ENCODE peak calls at places on chromosomes 12 and 14, in eight cellular contexts. One of them, this sample, is unnamed.

GRCh38 chr14:88488081-88488480 is 66.7 kb downstream of the PTPN21 start:
- DNase-seq in Peyer's patch: no peak
- DNase-seq in WTC11: no peak
- DNase-seq in ovary: no peak
- DNase-seq in cardiac fibroblast: no peak
- DNase-seq in heart right ventricle: no peak
- DNase-seq in AG09309: no peak
- DNase-seq in WERI-Rb-1: no peak
- DNase-seq in this sample: no peak

GRCh38 chr14:70018246-70018645 is 139.0 kb downstream of the SMOC1 start:
- DNase-seq in Peyer's patch: no peak
- DNase-seq in WTC11: no peak
- DNase-seq in ovary: no peak
- DNase-seq in cardiac fibroblast: no peak
- DNase-seq in heart right ventricle: no peak
- DNase-seq in AG09309: no peak
- DNase-seq in WERI-Rb-1: no peak
- DNase-seq in this sample: no peak

GRCh38 chr12:88298761-88299242 is 156.7 kb downstream of the TMTC3 start:
- DNase-seq in Peyer's patch: no peak
- DNase-seq in WTC11: no peak
- DNase-seq in ovary: no peak
- DNase-seq in cardiac fibroblast: peak
- DNase-seq in heart right ventricle: no peak
- DNase-seq in AG09309: peak
- DNase-seq in WERI-Rb-1: no peak
- DNase-seq in this sample: peak

GRCh38 chr14:63777024-63777423 is 49.2 kb upstream of the SGPP1 start:
- DNase-seq in Peyer's patch: no peak
- DNase-seq in WTC11: no peak
- DNase-seq in ovary: no peak
- DNase-seq in cardiac fibroblast: peak
- DNase-seq in heart right ventricle: no peak
- DNase-seq in AG09309: peak
- DNase-seq in WERI-Rb-1: no peak
- DNase-seq in this sample: no peak

GRCh38 chr12:84842406-84843013 is 70.1 kb downstream of the SLC6A15 start:
- DNase-seq in Peyer's patch: no peak
- DNase-seq in WTC11: no peak
- DNase-seq in ovary: no peak
- DNase-seq in cardiac fibroblast: peak
- DNase-seq in heart right ventricle: no peak
- DNase-seq in AG09309: peak
- DNase-seq in WERI-Rb-1: peak
- DNase-seq in this sample: peak

GRCh38 chr14:70536830-70537229 is 2.0 kb upstream of the ADAM20 start:
- DNase-seq in Peyer's patch: no peak
- DNase-seq in WTC11: no peak
- DNase-seq in ovary: no peak
- DNase-seq in cardiac fibroblast: no peak
- DNase-seq in heart right ventricle: no peak
- DNase-seq in AG09309: no peak
- DNase-seq in WERI-Rb-1: no peak
- DNase-seq in this sample: no peak

GRCh38 chr12:103326190-103326589 is 169.6 kb downstream of the C12orf42 start:
- DNase-seq in Peyer's patch: no peak
- DNase-seq in WTC11: peak
- DNase-seq in ovary: no peak
- DNase-seq in cardiac fibroblast: no peak
- DNase-seq in heart right ventricle: no peak
- DNase-seq in AG09309: no peak
- DNase-seq in WERI-Rb-1: peak
- DNase-seq in this sample: peak

GRCh38 chr14:71193663-71194062 is 286.4 kb downstream of the PCNX1 start:
- DNase-seq in Peyer's patch: no peak
- DNase-seq in WTC11: no peak
- DNase-seq in ovary: no peak
- DNase-seq in cardiac fibroblast: no peak
- DNase-seq in heart right ventricle: no peak
- DNase-seq in AG09309: no peak
- DNase-seq in WERI-Rb-1: no peak
- DNase-seq in this sample: no peak

GRCh38 chr12:30450872-30451271 is 244.8 kb downstream of the IPO8 start:
- DNase-seq in Peyer's patch: no peak
- DNase-seq in WTC11: no peak
- DNase-seq in ovary: no peak
- DNase-seq in cardiac fibroblast: peak
- DNase-seq in heart right ventricle: no peak
- DNase-seq in AG09309: no peak
- DNase-seq in WERI-Rb-1: no peak
- DNase-seq in this sample: no peak

DNA sequence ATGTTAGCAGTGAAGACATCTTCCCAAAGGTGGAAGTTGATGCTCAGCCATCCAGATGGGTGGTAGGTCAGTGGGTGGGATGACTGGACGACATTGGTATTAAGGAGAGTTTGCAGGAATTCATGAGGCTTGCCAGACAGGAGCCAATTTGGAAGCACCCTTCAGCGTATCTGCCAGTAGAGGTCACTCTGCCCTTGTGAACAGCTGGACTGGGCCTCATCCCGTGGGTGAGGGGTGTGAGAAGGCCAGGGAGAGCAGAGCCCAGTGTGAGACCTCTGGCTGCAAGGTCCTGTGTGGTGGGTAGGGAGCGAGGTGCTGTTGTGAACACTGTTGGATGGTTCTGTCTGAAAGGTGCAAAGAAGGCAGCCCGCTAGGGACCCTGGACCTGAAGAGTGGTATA is 37.7 kb downstream of the SLC5A8 start:
- DNase-seq in Peyer's patch: no peak
- DNase-seq in WTC11: peak
- DNase-seq in ovary: no peak
- DNase-seq in cardiac fibroblast: peak
- DNase-seq in heart right ventricle: no peak
- DNase-seq in AG09309: peak
- DNase-seq in WERI-Rb-1: peak
- DNase-seq in this sample: peak
- TF ChIP-seq CTCF in Peyer's patch: no peak
- TF ChIP-seq CTCF in WTC11: peak
- TF ChIP-seq CTCF in ovary: no peak
- TF ChIP-seq CTCF in cardiac fibroblast: no peak
- TF ChIP-seq CTCF in heart right ventricle: no peak
- TF ChIP-seq CTCF in AG09309: peak
- TF ChIP-seq CTCF in WERI-Rb-1: peak
- TF ChIP-seq CTCF in this sample: peak

GRCh38 chr12:114340231-114340630 is 65.7 kb downstream of the TBX5 start:
- DNase-seq in Peyer's patch: no peak
- DNase-seq in WTC11: no peak
- DNase-seq in ovary: no peak
- DNase-seq in cardiac fibroblast: peak
- DNase-seq in heart right ventricle: no peak
- DNase-seq in AG09309: no peak
- DNase-seq in WERI-Rb-1: no peak
- DNase-seq in this sample: no peak
- TF ChIP-seq CTCF in Peyer's patch: no peak
- TF ChIP-seq CTCF in WTC11: no peak
- TF ChIP-seq CTCF in ovary: no peak
- TF ChIP-seq CTCF in cardiac fibroblast: no peak
- TF ChIP-seq CTCF in heart right ventricle: no peak
- TF ChIP-seq CTCF in AG09309: no peak
- TF ChIP-seq CTCF in WERI-Rb-1: no peak
- TF ChIP-seq CTCF in this sample: no peak

GRCh38 chr12:132165584-132165983 is 21.3 kb downstream of the NOC4L start:
- DNase-seq in Peyer's patch: no peak
- DNase-seq in WTC11: no peak
- DNase-seq in ovary: no peak
- DNase-seq in cardiac fibroblast: no peak
- DNase-seq in heart right ventricle: no peak
- DNase-seq in AG09309: no peak
- DNase-seq in WERI-Rb-1: no peak
- DNase-seq in this sample: no peak

GRCh38 chr12:132163041-132163910 is 19.0 kb downstream of the NOC4L start:
- DNase-seq in Peyer's patch: no peak
- DNase-seq in WTC11: no peak
- DNase-seq in ovary: peak
- DNase-seq in cardiac fibroblast: no peak
- DNase-seq in heart right ventricle: peak
- DNase-seq in AG09309: no peak
- DNase-seq in WERI-Rb-1: no peak
- DNase-seq in this sample: no peak

GRCh38 chr12:132164426-132164825 is 20.2 kb downstream of the NOC4L start:
- DNase-seq in Peyer's patch: no peak
- DNase-seq in WTC11: no peak
- DNase-seq in ovary: no peak
- DNase-seq in cardiac fibroblast: no peak
- DNase-seq in heart right ventricle: no peak
- DNase-seq in AG09309: no peak
- DNase-seq in WERI-Rb-1: no peak
- DNase-seq in this sample: no peak

GRCh38 chr12:132162508-132163031 is 18.3 kb downstream of the NOC4L start:
- DNase-seq in Peyer's patch: no peak
- DNase-seq in WTC11: no peak
- DNase-seq in ovary: peak
- DNase-seq in cardiac fibroblast: peak
- DNase-seq in heart right ventricle: peak
- DNase-seq in AG09309: peak
- DNase-seq in WERI-Rb-1: no peak
- DNase-seq in this sample: no peak

DNA sequence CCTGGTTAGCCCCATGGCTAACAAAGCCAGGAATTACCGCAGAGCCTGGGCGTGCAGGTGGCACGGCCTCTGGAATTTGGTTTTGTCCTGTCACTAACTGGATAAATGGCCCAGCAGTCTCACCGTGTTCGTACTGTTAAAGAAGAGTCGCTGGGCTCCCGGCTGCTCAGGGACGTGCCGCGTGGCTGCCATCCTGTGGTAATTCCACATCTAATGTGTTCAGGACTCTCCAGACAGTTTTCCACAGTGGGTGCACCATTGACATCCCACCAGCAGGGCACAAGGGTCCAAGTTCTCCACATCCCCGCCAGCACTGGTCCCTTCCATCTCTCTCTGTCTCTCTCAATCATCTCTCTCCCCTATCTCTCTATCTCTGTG is 19.6 kb downstream of the NOC4L start:
- DNase-seq in Peyer's patch: no peak
- DNase-seq in WTC11: no peak
- DNase-seq in ovary: no peak
- DNase-seq in cardiac fibroblast: no peak
- DNase-seq in heart right ventricle: no peak
- DNase-seq in AG09309: no peak
- DNase-seq in WERI-Rb-1: peak
- DNase-seq in this sample: no peak
- TF ChIP-seq CTCF in Peyer's patch: no peak
- TF ChIP-seq CTCF in WTC11: peak
- TF ChIP-seq CTCF in ovary: no peak
- TF ChIP-seq CTCF in cardiac fibroblast: peak
- TF ChIP-seq CTCF in heart right ventricle: no peak
- TF ChIP-seq CTCF in AG09309: peak
- TF ChIP-seq CTCF in WERI-Rb-1: peak
- TF ChIP-seq CTCF in this sample: no peak

GRCh38 chr14:90374813-90375212 is 22.0 kb upstream of the CALM1 start:
- DNase-seq in Peyer's patch: no peak
- DNase-seq in WTC11: no peak
- DNase-seq in ovary: no peak
- DNase-seq in cardiac fibroblast: no peak
- DNase-seq in heart right ventricle: no peak
- DNase-seq in AG09309: no peak
- DNase-seq in WERI-Rb-1: no peak
- DNase-seq in this sample: no peak

GRCh38 chr14:90373887-90374286 is 22.9 kb upstream of the CALM1 start:
- DNase-seq in Peyer's patch: no peak
- DNase-seq in WTC11: no peak
- DNase-seq in ovary: no peak
- DNase-seq in cardiac fibroblast: peak
- DNase-seq in heart right ventricle: no peak
- DNase-seq in AG09309: no peak
- DNase-seq in WERI-Rb-1: no peak
- DNase-seq in this sample: no peak

DNA sequence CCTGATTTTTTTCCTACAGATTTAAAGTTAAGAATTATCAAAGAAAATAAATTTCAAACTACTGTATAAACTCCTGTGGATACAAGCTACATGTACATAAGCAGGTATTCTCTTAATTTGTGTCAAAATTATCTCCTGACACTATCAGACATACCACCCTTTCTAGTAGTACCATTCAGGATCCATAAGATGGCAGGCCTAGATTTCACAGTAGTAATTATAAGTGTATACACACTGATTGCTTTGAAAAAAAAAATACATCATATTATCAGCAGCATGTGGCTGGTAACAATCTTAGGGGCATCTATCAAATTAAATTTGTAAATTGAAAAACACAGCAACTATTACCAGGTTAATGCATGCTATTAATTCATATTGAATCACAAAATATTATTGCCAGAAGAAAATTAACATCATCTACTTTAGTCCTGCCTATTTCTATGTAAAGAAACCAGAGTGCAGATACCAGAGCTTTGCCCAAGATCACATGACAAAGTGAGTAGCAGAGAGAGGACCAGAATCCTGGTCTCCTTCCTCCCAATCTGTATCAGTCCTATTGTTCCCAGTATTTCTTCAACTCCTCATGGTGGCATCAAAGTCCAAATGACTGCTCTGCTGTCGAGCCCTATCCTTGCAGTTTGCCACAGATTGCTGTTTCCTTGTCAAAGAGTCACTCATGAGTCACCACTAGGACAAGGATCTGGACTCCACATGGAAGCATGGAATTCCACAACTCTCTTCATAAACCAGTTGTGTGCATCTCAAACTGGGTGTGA is 27.7 kb upstream of the CALM1 start:
- DNase-seq in Peyer's patch: no peak
- DNase-seq in WTC11: no peak
- DNase-seq in ovary: no peak
- DNase-seq in cardiac fibroblast: peak
- DNase-seq in heart right ventricle: no peak
- DNase-seq in AG09309: no peak
- DNase-seq in WERI-Rb-1: no peak
- DNase-seq in this sample: no peak
- TF ChIP-seq CTCF in Peyer's patch: no peak
- TF ChIP-seq CTCF in WTC11: no peak
- TF ChIP-seq CTCF in ovary: no peak
- TF ChIP-seq CTCF in cardiac fibroblast: no peak
- TF ChIP-seq CTCF in heart right ventricle: peak
- TF ChIP-seq CTCF in AG09309: no peak
- TF ChIP-seq CTCF in WERI-Rb-1: no peak
- TF ChIP-seq CTCF in this sample: no peak

DNA sequence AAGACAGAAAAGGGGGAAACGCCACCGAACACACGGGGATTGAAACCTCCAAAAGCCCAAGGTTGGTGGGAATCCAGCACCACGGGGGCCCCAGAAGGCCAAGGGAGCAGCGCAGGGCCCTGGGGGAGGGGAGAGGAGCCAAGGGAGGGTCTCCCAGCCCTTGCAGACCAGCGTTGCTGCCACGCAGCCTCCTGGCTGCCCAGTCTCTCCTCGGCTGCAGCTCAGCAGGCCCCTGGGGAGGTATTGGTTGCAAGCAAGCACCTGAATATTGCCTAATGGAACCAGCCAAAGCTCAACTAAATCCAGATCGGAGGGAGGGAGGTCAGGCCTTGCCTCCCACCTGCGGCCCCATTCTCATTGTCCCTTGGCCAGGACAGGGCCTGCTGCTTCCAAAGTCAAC is 15.8 kb downstream of the TMEM229B start:
- DNase-seq in Peyer's patch: no peak
- DNase-seq in WTC11: no peak
- DNase-seq in ovary: no peak
- DNase-seq in cardiac fibroblast: no peak
- DNase-seq in heart right ventricle: no peak
- DNase-seq in AG09309: no peak
- DNase-seq in WERI-Rb-1: no peak
- DNase-seq in this sample: no peak
- TF ChIP-seq CTCF in Peyer's patch: no peak
- TF ChIP-seq CTCF in WTC11: no peak
- TF ChIP-seq CTCF in ovary: no peak
- TF ChIP-seq CTCF in cardiac fibroblast: no peak
- TF ChIP-seq CTCF in heart right ventricle: no peak
- TF ChIP-seq CTCF in AG09309: no peak
- TF ChIP-seq CTCF in WERI-Rb-1: no peak
- TF ChIP-seq CTCF in this sample: no peak

This sample was measured in GM12865.